ENCODE peak calls at places on chromosomes 4 and X, in seven cellular contexts. V is fibroblast of pulmonary artery, U is aorta, G is cardiac muscle cell, J is fibroblast of lung, P is astrocyte of the spinal cord, S is HCT116. H is an unnamed sample.

GRCh38 chrX:155086202-155086840 is 15.0 kb downstream of the BRCC3 start:
- DNase-seq in G (peak), J (no peak), S (peak), P (peak), V (peak), U (no peak), H (no peak)

GRCh38 chr4:132108784-132109183 is 1040.3 kb upstream of the PCDH10 start:
- DNase-seq in S (no peak), G (no peak), V (peak), U (no peak), P (peak), J (peak), H (peak)

GRCh38 chrX:2370436-2370835 is 130.3 kb downstream of the DHRSX start:
- DNase-seq in V (no peak), G (no peak), P (peak), U (no peak), J (peak), S (no peak), H (no peak)

GRCh38 chr4:144202091-144202490 is 61.6 kb upstream of the GYPA start:
- DNase-seq in S (no peak), U (no peak), J (no peak), G (no peak), V (no peak), P (no peak), H (no peak)

GRCh38 chr4:189185810-189186432 is 754.8 kb upstream of the FRG1 start:
- DNase-seq in U (no peak), P (no peak), S (no peak), G (peak), V (no peak), J (no peak), H (no peak)

GRCh38 chr4:53654300-53654758 is 63.0 kb upstream of the LNX1 start:
- DNase-seq in P (peak), G (no peak), V (peak), J (peak), S (no peak), U (peak), H (no peak)

GRCh38 chr4:81493895-81494490 is 22.3 kb upstream of the RASGEF1B start:
- DNase-seq in S (no peak), V (no peak), G (no peak), P (no peak), U (no peak), J (no peak), H (no peak)

GRCh38 chrX:124895947-124896346 is 423.7 kb upstream of the TEX13C start:
- DNase-seq in V (no peak), P (no peak), J (no peak), S (no peak), U (no peak), G (no peak), H (no peak)

GRCh38 chr4:13642576-13642975 is 15.1 kb upstream of the BOD1L1 start:
- DNase-seq in S (no peak), G (no peak), P (peak), U (peak), J (peak), V (peak), H (peak)

GRCh38 chr4:52952540-52952939 is 90.4 kb downstream of the RASL11B start:
- DNase-seq in G (no peak), P (no peak), U (no peak), J (no peak), S (no peak), V (no peak), H (no peak)

GRCh38 chrX:132443736-132444135 is 45.1 kb downstream of the MBNL3 start:
- DNase-seq in G (no peak), P (no peak), U (no peak), S (no peak), V (no peak), J (no peak), H (peak)

GRCh38 chr4:138330531-138330930 is 88.4 kb upstream of the SLC7A11 start:
- DNase-seq in U (no peak), P (peak), G (no peak), V (no peak), J (no peak), S (no peak), H (no peak)

GRCh38 chrX:128698528-128698927 is 646.3 kb upstream of the ACTRT1 start:
- DNase-seq in G (no peak), P (no peak), J (no peak), U (no peak), V (no peak), S (no peak), H (no peak)

GRCh38 chr4:100462206-100462605 is 55.6 kb downstream of the EMCN start:
- DNase-seq in J (peak), G (no peak), S (no peak), V (peak), U (no peak), P (peak), H (peak)

GRCh38 chrX:20947411-20947912 is 426.8 kb upstream of the CNKSR2 start:
- DNase-seq in U (no peak), S (no peak), P (no peak), J (no peak), G (peak), V (no peak), H (no peak)

GRCh38 chrX:15749642-15750610 is 11.9 kb downstream of the CA5B start:
- DNase-seq in U (peak), V (no peak), S (no peak), J (peak), G (no peak), P (no peak), H (no peak)

GRCh38 chr4:77076889-77077635 is 1.3 kb upstream of the CCNI start:
- DNase-seq in S (no peak), V (no peak), G (no peak), J (no peak), U (no peak), P (no peak), H (no peak)

GRCh38 chrX:39162322-39162721 is 361.1 kb downstream of the MID1IP1 start:
- DNase-seq in U (no peak), V (no peak), P (no peak), S (no peak), J (no peak), G (no peak), H (no peak)

GRCh38 chrX:15416133-15416993 is 32.1 kb upstream of the VEGFD start:
- DNase-seq in J (peak), P (no peak), U (no peak), G (no peak), S (no peak), V (no peak), H (no peak)

GRCh38 chr4:96120206-96120605 is 280.3 kb downstream of the PDHA2 start:
- DNase-seq in U (no peak), S (no peak), P (no peak), V (peak), G (no peak), J (peak), H (peak)

GRCh38 chr4:169397762-169398161 is 127.0 kb upstream of the SH3RF1 start:
- DNase-seq in J (peak), S (no peak), V (peak), P (peak), G (no peak), U (no peak), H (peak)

GRCh38 chr4:188986271-188986689 is 847.0 kb downstream of the TRIML1 start:
- DNase-seq in J (peak), P (peak), G (no peak), S (no peak), U (no peak), V (no peak), H (peak)

GRCh38 chr4:55183926-55184599 is 58.7 kb upstream of the KDR start:
- DNase-seq in G (no peak), J (peak), P (peak), S (peak), V (peak), U (no peak), H (peak)

GRCh38 chr4:56607926-56608325 is 73.2 kb downstream of the HOPX start:
- DNase-seq in S (no peak), U (no peak), P (no peak), G (no peak), V (no peak), J (no peak), H (no peak)

GRCh38 chrX:102765794-102766193 is 45.3 kb downstream of the GPRASP3 start:
- DNase-seq in G (no peak), V (peak), S (no peak), P (peak), J (peak), U (no peak), H (peak)

GRCh38 chr4:3228881-3229280 is 20.1 kb upstream of the MSANTD1 start:
- DNase-seq in V (no peak), J (no peak), S (no peak), G (no peak), P (no peak), U (peak), H (no peak)

GRCh38 chr4:7698586-7698985 is 241.1 kb downstream of the AFAP1 start:
- DNase-seq in V (no peak), J (peak), G (no peak), P (no peak), S (no peak), U (no peak), H (no peak)

GRCh38 chr4:183191630-183192029 is 92.6 kb downstream of the WWC2 start:
- DNase-seq in P (no peak), V (no peak), U (no peak), G (no peak), S (no peak), J (no peak), H (no peak)

GRCh38 chr4:167020410-167020809 is 213.9 kb downstream of the SPOCK3 start:
- DNase-seq in U (no peak), V (peak), G (peak), S (no peak), P (no peak), J (peak), H (no peak)

GRCh38 chr4:22477136-22477793 is 38.6 kb downstream of the ADGRA3 start:
- DNase-seq in V (no peak), U (no peak), P (no peak), S (no peak), G (no peak), J (no peak), H (no peak)

GRCh38 chr4:151052785-151053184 is 37.7 kb upstream of the LRBA start:
- DNase-seq in S (no peak), V (no peak), J (no peak), G (no peak), U (no peak), P (no peak), H (no peak)

DNA sequence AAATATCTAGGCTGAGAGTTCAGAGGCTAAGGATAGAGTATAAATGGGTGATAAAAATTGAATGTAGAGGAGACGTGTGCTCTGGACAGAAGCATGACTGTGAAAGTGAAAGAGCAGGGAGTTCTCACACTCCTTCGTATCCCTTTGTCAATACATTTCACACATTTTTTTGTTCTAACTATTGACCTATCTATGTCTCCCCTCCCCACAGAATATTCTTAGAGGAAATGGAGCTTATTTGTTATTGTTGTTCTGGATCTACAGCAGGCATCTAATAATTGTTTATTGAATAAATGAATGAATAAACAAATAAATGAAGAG is 57.6 kb downstream of the ENPEP start:
- DNase-seq in G (no peak), S (no peak), U (no peak), P (no peak), V (peak), J (peak), H (no peak)
- H3K4me3 ChIP-seq in G (no peak), S (peak), U (peak), P (no peak), V (no peak), J (no peak), H (no peak)

DNA sequence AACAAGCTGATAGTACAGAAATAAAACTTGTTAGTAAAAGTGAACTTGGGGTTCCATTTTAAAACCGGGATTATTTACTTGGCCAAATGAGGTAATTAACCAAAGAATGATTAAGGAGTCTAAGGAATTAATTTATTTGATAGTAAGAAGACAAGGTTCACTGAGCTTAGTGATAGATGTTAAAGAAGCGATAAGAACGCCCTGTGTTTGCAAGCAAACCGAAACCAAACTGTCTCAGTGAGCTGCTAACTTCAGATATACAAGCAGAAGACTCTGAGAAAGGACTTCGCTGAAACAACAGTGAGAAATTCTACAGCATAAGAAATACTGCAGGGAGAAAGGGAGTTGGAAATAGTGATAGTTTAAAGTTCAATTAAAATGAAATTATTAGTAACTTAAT is 37.6 kb upstream of the SHISA3 start:
- DNase-seq in P (peak), S (no peak), U (no peak), J (no peak), V (peak), G (no peak), H (no peak)
- H3K4me3 ChIP-seq in P (no peak), S (no peak), U (no peak), J (peak), V (peak), G (no peak), H (no peak)

GRCh38 chrX:9816094-9816700 is 30.0 kb downstream of the SHROOM2 start:
- DNase-seq in U (no peak), P (peak), G (no peak), S (no peak), J (peak), V (no peak), H (no peak)
- H3K4me3 ChIP-seq in U (no peak), P (no peak), G (no peak), S (no peak), J (no peak), V (no peak), H (no peak)

GRCh38 chr4:1312821-1313640 is 23.3 kb downstream of the MAEA start:
- DNase-seq in J (no peak), U (no peak), P (no peak), S (no peak), G (no peak), V (no peak), H (no peak)

GRCh38 chr4:1309261-1310010 is 19.7 kb downstream of the MAEA start:
- DNase-seq in G (peak), U (peak), V (peak), J (peak), P (peak), S (no peak), H (peak)

GRCh38 chr4:1307951-1308735 is 18.5 kb downstream of the MAEA start:
- DNase-seq in V (no peak), U (no peak), P (no peak), G (no peak), S (no peak), J (no peak), H (no peak)

GRCh38 chr4:1310796-1311715 is 21.4 kb downstream of the MAEA start:
- DNase-seq in J (no peak), V (no peak), G (no peak), S (no peak), U (no peak), P (no peak), H (no peak)

DNA sequence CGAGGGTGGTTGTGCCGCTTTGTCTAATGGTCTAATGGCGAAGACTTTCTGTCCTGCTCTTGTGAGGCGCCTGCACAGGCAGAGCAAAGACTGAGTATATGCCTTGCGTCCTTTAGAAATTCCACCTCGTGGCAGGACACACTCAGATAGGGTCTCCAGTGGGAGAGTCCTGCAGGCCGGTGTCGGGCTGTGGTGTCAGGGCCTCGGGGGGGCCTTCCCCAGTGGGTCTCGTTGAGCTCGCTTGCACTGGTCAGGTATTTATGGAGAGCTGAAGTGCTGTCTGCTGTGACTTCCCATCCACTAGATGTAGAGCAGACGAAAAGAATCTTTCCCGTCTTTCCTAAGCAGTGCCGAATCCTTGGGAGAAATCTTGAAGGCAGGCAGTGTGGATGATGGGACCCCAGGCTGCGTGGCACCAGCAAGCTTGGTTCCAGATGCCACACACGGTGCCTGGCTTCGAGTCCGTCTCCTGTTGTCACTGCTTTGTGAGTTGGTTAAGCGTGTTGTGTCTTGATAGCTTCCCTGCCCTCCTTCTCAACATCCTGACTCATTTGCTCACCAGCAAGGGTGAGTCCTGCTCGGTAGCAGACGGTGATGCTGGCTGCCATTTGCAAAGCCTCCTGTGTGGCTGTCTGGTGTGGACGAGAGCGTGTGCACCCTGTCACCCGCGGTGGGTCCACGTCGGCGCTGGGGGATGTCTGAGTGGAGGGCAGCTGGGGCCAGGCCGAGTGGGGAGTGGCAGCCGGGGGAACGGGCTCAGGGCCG is 20.5 kb downstream of the MAEA start:
- DNase-seq in V (no peak), U (no peak), J (no peak), G (no peak), S (no peak), P (no peak), H (no peak)
- H3K4me3 ChIP-seq in V (peak), U (no peak), J (peak), G (peak), S (no peak), P (peak), H (peak)